ENCODE peak calls at places on chromosomes 4 and X, in seven cellular contexts. E, W, H, P, Y, R and F are unnamed samples.

GRCh38 chrX:132092439-132093065 is 35.3 kb downstream of the FRMD7 start:
- DNase-seq in E (peak), W (peak), H (peak), P (peak), Y (peak), R (peak), F (peak)

GRCh38 chr4:88382621-88383020 is 4.0 kb downstream of the HERC6 start:
- DNase-seq in E (no peak), W (no peak), H (no peak), P (no peak), Y (no peak), R (peak), F (no peak)

GRCh38 chr4:133597252-133597651 is 448.2 kb downstream of the PCDH10 start:
- DNase-seq in E (no peak), W (no peak), H (no peak), P (no peak), Y (no peak), R (no peak), F (no peak)

GRCh38 chr4:116427666-116428065 is 657.7 kb downstream of the TRAM1L1 start:
- DNase-seq in E (no peak), W (no peak), H (no peak), P (no peak), Y (no peak), R (no peak), F (no peak)

GRCh38 chr4:3838437-3839380 is 72.5 kb downstream of the ADRA2C start:
- DNase-seq in E (no peak), W (no peak), H (no peak), P (no peak), Y (no peak), R (no peak), F (no peak)

GRCh38 chr4:36183665-36184393 is 60.5 kb downstream of the ARAP2 start:
- DNase-seq in E (no peak), W (no peak), H (no peak), P (no peak), Y (no peak), R (no peak), F (no peak)

GRCh38 chrX:42714981-42715688 is 62.8 kb downstream of the PPP1R2C start:
- DNase-seq in E (peak), W (peak), H (no peak), P (no peak), Y (no peak), R (no peak), F (no peak)

GRCh38 chr4:124066579-124066978 is 646.0 kb downstream of the ANKRD50 start:
- DNase-seq in E (no peak), W (no peak), H (no peak), P (no peak), Y (no peak), R (no peak), F (no peak)

GRCh38 chr4:70721747-70722146 is at the start of gene RUFY3:
- DNase-seq in E (no peak), W (peak), H (peak), P (no peak), Y (peak), R (peak), F (peak)

GRCh38 chr4:174318829-174319764 is 35.4 kb downstream of the CEP44 start:
- DNase-seq in E (no peak), W (peak), H (peak), P (peak), Y (no peak), R (peak), F (peak)

GRCh38 chrX:74924449-74925209 is 623 bp downstream of the NEXMIF start:
- DNase-seq in E (peak), W (peak), H (peak), P (no peak), Y (peak), R (peak), F (peak)

GRCh38 chr4:1093391-1094335 is 19.7 kb downstream of the RNF212 start:
- DNase-seq in E (no peak), W (no peak), H (no peak), P (no peak), Y (no peak), R (no peak), F (no peak)

GRCh38 chr4:78673258-78673817 is 102.8 kb upstream of the BMP2K start:
- DNase-seq in E (no peak), W (no peak), H (no peak), P (peak), Y (no peak), R (no peak), F (no peak)

GRCh38 chr4:48651869-48652447 is 128.1 kb downstream of the FRYL start:
- DNase-seq in E (no peak), W (no peak), H (no peak), P (no peak), Y (no peak), R (peak), F (peak)

GRCh38 chrX:154751669-154752271 is 893 bp upstream of the GAB3 start:
- DNase-seq in E (no peak), W (no peak), H (no peak), P (no peak), Y (no peak), R (no peak), F (no peak)

GRCh38 chr4:87057835-87058234 is 123.0 kb downstream of the AFF1 start:
- DNase-seq in E (no peak), W (no peak), H (no peak), P (no peak), Y (no peak), R (peak), F (no peak)

GRCh38 chr4:148795156-148795864 is 353.1 kb upstream of the NR3C2 start:
- DNase-seq in E (no peak), W (no peak), H (no peak), P (no peak), Y (no peak), R (peak), F (no peak)

GRCh38 chrX:139831689-139832456 is 101.0 kb downstream of the ATP11C start:
- DNase-seq in E (no peak), W (no peak), H (no peak), P (no peak), Y (no peak), R (peak), F (peak)

GRCh38 chr4:7032591-7032990 is 10.6 kb upstream of the TADA2B start:
- DNase-seq in E (no peak), W (no peak), H (no peak), P (no peak), Y (no peak), R (no peak), F (no peak)

GRCh38 chr4:8110071-8110986 is 48.3 kb downstream of the ABLIM2 start:
- DNase-seq in E (peak), W (no peak), H (peak), P (peak), Y (no peak), R (no peak), F (no peak)

GRCh38 chrX:1531106-1531890 is 5.7 kb downstream of the P2RY8 start:
- DNase-seq in E (no peak), W (no peak), H (no peak), P (no peak), Y (no peak), R (no peak), F (no peak)

GRCh38 chr4:114782842-114783595 is 184.4 kb downstream of the UGT8 start:
- DNase-seq in E (no peak), W (no peak), H (peak), P (no peak), Y (no peak), R (no peak), F (no peak)

GRCh38 chr4:101192244-101192643 is 155.1 kb downstream of the PPP3CA start:
- DNase-seq in E (no peak), W (no peak), H (no peak), P (no peak), Y (no peak), R (no peak), F (peak)

GRCh38 chrX:45621356-45622041 is 420.8 kb upstream of the DIPK2B start:
- DNase-seq in E (no peak), W (no peak), H (no peak), P (no peak), Y (no peak), R (peak), F (peak)

GRCh38 chr4:88144866-88145300 is 13.6 kb downstream of the ABCG2 start:
- DNase-seq in E (no peak), W (no peak), H (no peak), P (no peak), Y (no peak), R (no peak), F (no peak)

GRCh38 chr4:177699365-177700213 is 257.4 kb upstream of the AGA start:
- DNase-seq in E (no peak), W (no peak), H (no peak), P (no peak), Y (no peak), R (peak), F (no peak)

GRCh38 chr4:168710353-168710946 is 213.6 kb downstream of the PALLD start:
- DNase-seq in E (no peak), W (peak), H (peak), P (no peak), Y (no peak), R (peak), F (peak)

GRCh38 chr4:183424109-183424751 is 20.2 kb upstream of the CDKN2AIP start:
- DNase-seq in E (no peak), W (no peak), H (no peak), P (no peak), Y (no peak), R (no peak), F (no peak)

GRCh38 chr4:140595065-140595464 is 26.3 kb upstream of the UCP1 start:
- DNase-seq in E (no peak), W (no peak), H (peak), P (peak), Y (no peak), R (no peak), F (peak)

GRCh38 chrX:40908857-40909475 is 173.6 kb upstream of the MED14 start:
- DNase-seq in E (no peak), W (peak), H (no peak), P (no peak), Y (no peak), R (peak), F (peak)

GRCh38 chr4:38509551-38509950 is 154.4 kb upstream of the KLF3 start:
- DNase-seq in E (no peak), W (no peak), H (no peak), P (no peak), Y (no peak), R (no peak), F (no peak)

GRCh38 chrX:63418211-63418610 is 67.1 kb upstream of the SPIN4 start:
- DNase-seq in E (no peak), W (no peak), H (no peak), P (no peak), Y (no peak), R (no peak), F (no peak)

GRCh38 chr4:81030061-81030616 is 369 bp upstream of the BMP3 start:
- DNase-seq in E (no peak), W (no peak), H (peak), P (peak), Y (peak), R (no peak), F (no peak)

GRCh38 chr4:98627883-98628282 is 30.5 kb downstream of the TSPAN5 start:
- DNase-seq in E (no peak), W (no peak), H (no peak), P (no peak), Y (no peak), R (peak), F (peak)

GRCh38 chrX:146449243-146449642 is 360.3 kb upstream of the CXorf51B start:
- DNase-seq in E (no peak), W (no peak), H (no peak), P (no peak), Y (no peak), R (no peak), F (no peak)

GRCh38 chr4:6773106-6773505 is 9.4 kb upstream of the KIAA0232 start:
- DNase-seq in E (no peak), W (no peak), H (no peak), P (no peak), Y (no peak), R (no peak), F (peak)

GRCh38 chr4:80138556-80139538 is 58.5 kb upstream of the PRDM8 start:
- DNase-seq in E (no peak), W (no peak), H (no peak), P (no peak), Y (no peak), R (peak), F (peak)

GRCh38 chr4:177127658-177128057 is 182.0 kb upstream of the NEIL3 start:
- DNase-seq in E (no peak), W (no peak), H (no peak), P (no peak), Y (no peak), R (no peak), F (no peak)